ENCODE peak calls at places on chromosomes 16 and 17, in five cellular contexts. F is stimulated activated naive B cell treated with anti-CD40 and anti-IgM and Interleukin-4, amounts not matched to agents 10 μg/mL and 1 μg/mL and 100 μg/mL, for 72 hours; N is GM13977; J is astrocyte of the hippocampus; E is AG09319. Z is an unnamed sample.

GRCh38 chr17:41678907-41679739 is 9.6 kb upstream of the EIF1 start:
- DNase-seq in J (peak; percentile 53), N (peak; percentile 36), F (peak; percentile 63), E (no peak), Z (peak; percentile 91)

GRCh38 chr16:81699596-81699995 is 79.5 kb upstream of the PLCG2 start:
- DNase-seq in E (no peak), N (no peak), J (no peak), F (no peak), Z (no peak)

GRCh38 chr16:4179020-4179419 is 62.8 kb upstream of the ADCY9 start:
- DNase-seq in F (no peak), E (no peak), J (no peak), N (no peak), Z (no peak)

GRCh38 chr17:60149691-60150582 is at the start of gene CA4:
- DNase-seq in N (peak; percentile 37), E (no peak), J (no peak), F (no peak), Z (no peak)

GRCh38 chr16:48887646-48888045 is 277.7 kb upstream of the N4BP1 start:
- DNase-seq in F (no peak), E (no peak), J (no peak), N (no peak), Z (no peak)

GRCh38 chr16:1296688-1297412 is 12.6 kb upstream of the UBE2I start:
- DNase-seq in E (no peak), N (no peak), J (peak; percentile 41), F (no peak), Z (peak; percentile 24)

GRCh38 chr17:40345161-40346034 is 19.1 kb downstream of the GJD3 start:
- DNase-seq in N (no peak), F (no peak), E (no peak), J (peak; percentile 85), Z (peak; percentile 44)

GRCh38 chr17:57691939-57692338 is 53.2 kb downstream of the CCDC182 start:
- DNase-seq in F (no peak), N (no peak), J (no peak), E (no peak), Z (no peak)

GRCh38 chr17:76883744-76884525 is 15.7 kb downstream of the MGAT5B start:
- DNase-seq in J (no peak), E (no peak), F (no peak), N (no peak), Z (no peak)

GRCh38 chr17:79132271-79133064 is 57.8 kb downstream of the ENGASE start:
- DNase-seq in F (no peak), E (no peak), J (no peak), N (no peak), Z (no peak)

GRCh38 chr16:71367243-71367976 is 8.9 kb downstream of the CALB2 start:
- DNase-seq in E (no peak), J (peak; percentile 39), F (peak; percentile 6), N (peak; percentile 65), Z (peak; percentile 61)

GRCh38 chr16:2335286-2335895 is 5.1 kb downstream of the ABCA3 start:
- DNase-seq in F (no peak), E (no peak), N (no peak), J (peak; percentile 67), Z (peak; percentile 31)

Z was measured in activated CD8-positive, alpha-beta T cell treated with anti-CD3 and anti-CD28 coated beads, Interleukin-2, amount 10 ng/mL, durations not matched to agents 7 days and 5 days.